ENCODE peak calls at places on chromosomes 2 and 18, in eight cellular contexts. L is tibial artery; A is NCI-H82; O is GM12891; Q is uterus; W is AG04450; Y is stomach; I is stimulated activated CD4-positive, alpha-beta T cell treated with anti-CD3 and anti-CD28 coated beads, Interleukin-1b, Interleukin-23, amount 100 ng/mL, for 24 hours. N is an unnamed sample.

GRCh38 chr2:176494949-176495353 is 225.7 kb downstream of the MTX2 start:
- DNase-seq in L (peak), A (peak), O (no peak), Q (peak), W (no peak), Y (peak), I (no peak), N (peak)

GRCh38 chr18:48663096-48663930 is 124.5 kb downstream of the CTIF start:
- DNase-seq in L (peak), A (no peak), O (no peak), Q (peak), W (no peak), Y (no peak), I (no peak), N (no peak)

GRCh38 chr2:238886453-238887094 is 38.7 kb downstream of the TWIST2 start:
- DNase-seq in L (no peak), A (no peak), O (no peak), Q (no peak), W (no peak), Y (no peak), I (no peak), N (no peak)

GRCh38 chr2:88669371-88670214 is 21.9 kb upstream of the RPIA start:
- DNase-seq in L (no peak), A (peak), O (no peak), Q (no peak), W (no peak), Y (peak), I (no peak), N (no peak)

GRCh38 chr2:191488135-191488534 is 189.8 kb upstream of the NABP1 start:
- DNase-seq in L (no peak), A (no peak), O (no peak), Q (no peak), W (no peak), Y (no peak), I (no peak), N (no peak)

GRCh38 chr2:690799-691198 is 13.6 kb upstream of the TMEM18 start:
- DNase-seq in L (no peak), A (no peak), O (no peak), Q (no peak), W (no peak), Y (no peak), I (no peak), N (no peak)

GRCh38 chr2:46134531-46135229 is 162.5 kb upstream of the EPAS1 start:
- DNase-seq in L (peak), A (peak), O (no peak), Q (peak), W (no peak), Y (no peak), I (no peak), N (no peak)

GRCh38 chr2:152165780-152166179 is 9.8 kb downstream of the STAM2 start:
- DNase-seq in L (no peak), A (no peak), O (no peak), Q (no peak), W (no peak), Y (no peak), I (no peak), N (no peak)

GRCh38 chr2:19646987-19647386 is 254.8 kb downstream of the TTC32 start:
- DNase-seq in L (no peak), A (no peak), O (no peak), Q (no peak), W (no peak), Y (no peak), I (no peak), N (no peak)

GRCh38 chr18:57660961-57661360 is 39.3 kb upstream of the NARS1 start:
- DNase-seq in L (no peak), A (no peak), O (no peak), Q (no peak), W (peak), Y (no peak), I (no peak), N (no peak)

GRCh38 chr2:8529706-8530277 is 152.1 kb upstream of the ID2 start:
- DNase-seq in L (no peak), A (no peak), O (no peak), Q (no peak), W (no peak), Y (no peak), I (no peak), N (no peak)

GRCh38 chr2:232883116-232883721 is 13.2 kb downstream of the SNORC start:
- DNase-seq in L (no peak), A (no peak), O (no peak), Q (no peak), W (no peak), Y (no peak), I (no peak), N (peak)

GRCh38 chr2:64325477-64325851 is 128.5 kb upstream of the LGALSL start:
- DNase-seq in L (no peak), A (peak), O (no peak), Q (no peak), W (no peak), Y (no peak), I (no peak), N (no peak)

GRCh38 chr2:71772510-71773172 is 319.3 kb downstream of the DYSF start:
- DNase-seq in L (no peak), A (no peak), O (no peak), Q (no peak), W (no peak), Y (no peak), I (no peak), N (no peak)

GRCh38 chr2:130892793-130893785 is 56.4 kb downstream of the ARHGEF4 start:
- DNase-seq in L (no peak), A (no peak), O (no peak), Q (no peak), W (no peak), Y (no peak), I (no peak), N (no peak)

GRCh38 chr2:173087793-173088493 is 12.3 kb downstream of the MAP3K20 start:
- DNase-seq in L (no peak), A (no peak), O (no peak), Q (no peak), W (no peak), Y (no peak), I (no peak), N (no peak)

GRCh38 chr2:122338000-122338399 is 582.5 kb downstream of the TSN start:
- DNase-seq in L (no peak), A (peak), O (no peak), Q (no peak), W (no peak), Y (no peak), I (no peak), N (no peak)